ENCODE peak calls at places on chromosomes 7 and 10, in ten cellular contexts. One of them, this sample, is unnamed.

GRCh38 chr7:45978010-45978681 is 57.1 kb upstream of the IGFBP3 start:
- DNase-seq in HEK293T: no peak
- DNase-seq in activated naive CD4-positive, alpha-beta T cell treated with anti-CD3 and anti-CD28 coated beads, Interleukin-2, amount 50 U/mL, for 16 hours: no peak
- DNase-seq in coronary artery: peak
- DNase-seq in activated CD4-positive, alpha-beta T cell treated with anti-CD3 and anti-CD28 coated beads, Interleukin-2, amount 50 U/mL, for 1 hour: no peak
- DNase-seq in head of caudate nucleus: no peak
- DNase-seq in foreskin fibroblast: peak
- DNase-seq in putamen: no peak
- DNase-seq in GM23338: peak
- DNase-seq in neural progenitor cell: peak
- DNase-seq in this sample: peak

GRCh38 chr7:101240226-101241014 is 2.8 kb upstream of the CLDN15 start:
- DNase-seq in GM23338: no peak
- DNase-seq in activated naive CD4-positive, alpha-beta T cell treated with anti-CD3 and anti-CD28 coated beads, Interleukin-2, amount 50 U/mL, for 16 hours: no peak
- DNase-seq in coronary artery: no peak
- DNase-seq in HEK293T: no peak
- DNase-seq in head of caudate nucleus: no peak
- DNase-seq in putamen: no peak
- DNase-seq in activated CD4-positive, alpha-beta T cell treated with anti-CD3 and anti-CD28 coated beads, Interleukin-2, amount 50 U/mL, for 1 hour: no peak
- DNase-seq in neural progenitor cell: no peak
- DNase-seq in foreskin fibroblast: no peak
- DNase-seq in this sample: no peak

GRCh38 chr10:52229271-52229931 is 84.7 kb upstream of the DKK1 start:
- DNase-seq in coronary artery: no peak
- DNase-seq in activated naive CD4-positive, alpha-beta T cell treated with anti-CD3 and anti-CD28 coated beads, Interleukin-2, amount 50 U/mL, for 16 hours: no peak
- DNase-seq in head of caudate nucleus: no peak
- DNase-seq in HEK293T: no peak
- DNase-seq in foreskin fibroblast: peak
- DNase-seq in neural progenitor cell: no peak
- DNase-seq in putamen: no peak
- DNase-seq in activated CD4-positive, alpha-beta T cell treated with anti-CD3 and anti-CD28 coated beads, Interleukin-2, amount 50 U/mL, for 1 hour: no peak
- DNase-seq in GM23338: no peak
- DNase-seq in this sample: peak

GRCh38 chr7:130276796-130277762 is 10.4 kb downstream of the CPA2 start:
- DNase-seq in HEK293T: no peak
- DNase-seq in putamen: peak
- DNase-seq in foreskin fibroblast: peak
- DNase-seq in coronary artery: no peak
- DNase-seq in neural progenitor cell: no peak
- DNase-seq in GM23338: no peak
- DNase-seq in activated naive CD4-positive, alpha-beta T cell treated with anti-CD3 and anti-CD28 coated beads, Interleukin-2, amount 50 U/mL, for 16 hours: peak
- DNase-seq in head of caudate nucleus: peak
- DNase-seq in activated CD4-positive, alpha-beta T cell treated with anti-CD3 and anti-CD28 coated beads, Interleukin-2, amount 50 U/mL, for 1 hour: no peak
- DNase-seq in this sample: peak

GRCh38 chr10:90066435-90066834 is 365.0 kb downstream of the KIF20B start:
- DNase-seq in head of caudate nucleus: no peak
- DNase-seq in activated CD4-positive, alpha-beta T cell treated with anti-CD3 and anti-CD28 coated beads, Interleukin-2, amount 50 U/mL, for 1 hour: no peak
- DNase-seq in coronary artery: no peak
- DNase-seq in activated naive CD4-positive, alpha-beta T cell treated with anti-CD3 and anti-CD28 coated beads, Interleukin-2, amount 50 U/mL, for 16 hours: no peak
- DNase-seq in foreskin fibroblast: no peak
- DNase-seq in putamen: no peak
- DNase-seq in neural progenitor cell: no peak
- DNase-seq in HEK293T: no peak
- DNase-seq in GM23338: no peak
- DNase-seq in this sample: no peak

GRCh38 chr7:108605582-108606173 is 36.0 kb downstream of the DNAJB9 start:
- DNase-seq in foreskin fibroblast: peak
- DNase-seq in putamen: no peak
- DNase-seq in GM23338: no peak
- DNase-seq in head of caudate nucleus: no peak
- DNase-seq in HEK293T: no peak
- DNase-seq in activated CD4-positive, alpha-beta T cell treated with anti-CD3 and anti-CD28 coated beads, Interleukin-2, amount 50 U/mL, for 1 hour: no peak
- DNase-seq in activated naive CD4-positive, alpha-beta T cell treated with anti-CD3 and anti-CD28 coated beads, Interleukin-2, amount 50 U/mL, for 16 hours: no peak
- DNase-seq in coronary artery: no peak
- DNase-seq in neural progenitor cell: no peak
- DNase-seq in this sample: no peak

GRCh38 chr7:64908358-64908757 is 5.3 kb downstream of the ZNF273 start:
- DNase-seq in putamen: no peak
- DNase-seq in head of caudate nucleus: no peak
- DNase-seq in foreskin fibroblast: no peak
- DNase-seq in activated CD4-positive, alpha-beta T cell treated with anti-CD3 and anti-CD28 coated beads, Interleukin-2, amount 50 U/mL, for 1 hour: no peak
- DNase-seq in neural progenitor cell: no peak
- DNase-seq in GM23338: no peak
- DNase-seq in activated naive CD4-positive, alpha-beta T cell treated with anti-CD3 and anti-CD28 coated beads, Interleukin-2, amount 50 U/mL, for 16 hours: no peak
- DNase-seq in coronary artery: no peak
- DNase-seq in HEK293T: no peak
- DNase-seq in this sample: no peak

GRCh38 chr10:29127037-29127436 is 161.8 kb upstream of the LYZL1 start:
- DNase-seq in activated naive CD4-positive, alpha-beta T cell treated with anti-CD3 and anti-CD28 coated beads, Interleukin-2, amount 50 U/mL, for 16 hours: no peak
- DNase-seq in activated CD4-positive, alpha-beta T cell treated with anti-CD3 and anti-CD28 coated beads, Interleukin-2, amount 50 U/mL, for 1 hour: no peak
- DNase-seq in HEK293T: no peak
- DNase-seq in putamen: no peak
- DNase-seq in foreskin fibroblast: no peak
- DNase-seq in coronary artery: no peak
- DNase-seq in head of caudate nucleus: no peak
- DNase-seq in neural progenitor cell: peak
- DNase-seq in GM23338: no peak
- DNase-seq in this sample: no peak

GRCh38 chr10:24952146-24952700 is at the start of gene PRTFDC1:
- DNase-seq in head of caudate nucleus: peak
- DNase-seq in putamen: no peak
- DNase-seq in activated CD4-positive, alpha-beta T cell treated with anti-CD3 and anti-CD28 coated beads, Interleukin-2, amount 50 U/mL, for 1 hour: peak
- DNase-seq in GM23338: peak
- DNase-seq in activated naive CD4-positive, alpha-beta T cell treated with anti-CD3 and anti-CD28 coated beads, Interleukin-2, amount 50 U/mL, for 16 hours: no peak
- DNase-seq in neural progenitor cell: no peak
- DNase-seq in HEK293T: peak
- DNase-seq in foreskin fibroblast: peak
- DNase-seq in coronary artery: no peak
- DNase-seq in this sample: peak

GRCh38 chr7:120996333-120996982 is 7.9 kb downstream of the CPED1 start:
- DNase-seq in HEK293T: no peak
- DNase-seq in GM23338: no peak
- DNase-seq in putamen: peak
- DNase-seq in coronary artery: no peak
- DNase-seq in head of caudate nucleus: peak
- DNase-seq in activated naive CD4-positive, alpha-beta T cell treated with anti-CD3 and anti-CD28 coated beads, Interleukin-2, amount 50 U/mL, for 16 hours: no peak
- DNase-seq in foreskin fibroblast: peak
- DNase-seq in neural progenitor cell: no peak
- DNase-seq in activated CD4-positive, alpha-beta T cell treated with anti-CD3 and anti-CD28 coated beads, Interleukin-2, amount 50 U/mL, for 1 hour: peak
- DNase-seq in this sample: peak

GRCh38 chr10:121608669-121609190 is 10.5 kb upstream of the FGFR2 start:
- DNase-seq in activated naive CD4-positive, alpha-beta T cell treated with anti-CD3 and anti-CD28 coated beads, Interleukin-2, amount 50 U/mL, for 16 hours: no peak
- DNase-seq in activated CD4-positive, alpha-beta T cell treated with anti-CD3 and anti-CD28 coated beads, Interleukin-2, amount 50 U/mL, for 1 hour: peak
- DNase-seq in head of caudate nucleus: peak
- DNase-seq in neural progenitor cell: peak
- DNase-seq in foreskin fibroblast: peak
- DNase-seq in GM23338: peak
- DNase-seq in coronary artery: no peak
- DNase-seq in putamen: no peak
- DNase-seq in HEK293T: peak
- DNase-seq in this sample: no peak

GRCh38 chr10:12984165-12984747 is 17.3 kb downstream of the CCDC3 start:
- DNase-seq in activated naive CD4-positive, alpha-beta T cell treated with anti-CD3 and anti-CD28 coated beads, Interleukin-2, amount 50 U/mL, for 16 hours: no peak
- DNase-seq in putamen: no peak
- DNase-seq in activated CD4-positive, alpha-beta T cell treated with anti-CD3 and anti-CD28 coated beads, Interleukin-2, amount 50 U/mL, for 1 hour: no peak
- DNase-seq in foreskin fibroblast: no peak
- DNase-seq in HEK293T: no peak
- DNase-seq in GM23338: no peak
- DNase-seq in head of caudate nucleus: no peak
- DNase-seq in neural progenitor cell: no peak
- DNase-seq in coronary artery: no peak
- DNase-seq in this sample: peak

GRCh38 chr7:124276005-124276606 is 243.2 kb upstream of the TMEM229A start:
- DNase-seq in head of caudate nucleus: no peak
- DNase-seq in foreskin fibroblast: peak
- DNase-seq in neural progenitor cell: peak
- DNase-seq in activated CD4-positive, alpha-beta T cell treated with anti-CD3 and anti-CD28 coated beads, Interleukin-2, amount 50 U/mL, for 1 hour: no peak
- DNase-seq in coronary artery: no peak
- DNase-seq in GM23338: peak
- DNase-seq in HEK293T: peak
- DNase-seq in putamen: no peak
- DNase-seq in activated naive CD4-positive, alpha-beta T cell treated with anti-CD3 and anti-CD28 coated beads, Interleukin-2, amount 50 U/mL, for 16 hours: no peak
- DNase-seq in this sample: no peak

GRCh38 chr7:54841772-54842707 is 83.0 kb upstream of the SEC61G start:
- DNase-seq in putamen: no peak
- DNase-seq in activated CD4-positive, alpha-beta T cell treated with anti-CD3 and anti-CD28 coated beads, Interleukin-2, amount 50 U/mL, for 1 hour: no peak
- DNase-seq in activated naive CD4-positive, alpha-beta T cell treated with anti-CD3 and anti-CD28 coated beads, Interleukin-2, amount 50 U/mL, for 16 hours: no peak
- DNase-seq in neural progenitor cell: peak
- DNase-seq in HEK293T: no peak
- DNase-seq in head of caudate nucleus: no peak
- DNase-seq in foreskin fibroblast: peak
- DNase-seq in coronary artery: no peak
- DNase-seq in GM23338: peak
- DNase-seq in this sample: peak

GRCh38 chr7:22607180-22607579 is 107.2 kb upstream of the STEAP1B start:
- DNase-seq in foreskin fibroblast: peak
- DNase-seq in activated naive CD4-positive, alpha-beta T cell treated with anti-CD3 and anti-CD28 coated beads, Interleukin-2, amount 50 U/mL, for 16 hours: no peak
- DNase-seq in coronary artery: no peak
- DNase-seq in putamen: no peak
- DNase-seq in activated CD4-positive, alpha-beta T cell treated with anti-CD3 and anti-CD28 coated beads, Interleukin-2, amount 50 U/mL, for 1 hour: no peak
- DNase-seq in head of caudate nucleus: no peak
- DNase-seq in HEK293T: no peak
- DNase-seq in neural progenitor cell: no peak
- DNase-seq in GM23338: no peak
- DNase-seq in this sample: no peak

GRCh38 chr10:106175760-106176377 is 988.6 kb downstream of the SORCS1 start:
- DNase-seq in coronary artery: no peak
- DNase-seq in head of caudate nucleus: no peak
- DNase-seq in foreskin fibroblast: peak
- DNase-seq in activated CD4-positive, alpha-beta T cell treated with anti-CD3 and anti-CD28 coated beads, Interleukin-2, amount 50 U/mL, for 1 hour: no peak
- DNase-seq in putamen: peak
- DNase-seq in GM23338: peak
- DNase-seq in activated naive CD4-positive, alpha-beta T cell treated with anti-CD3 and anti-CD28 coated beads, Interleukin-2, amount 50 U/mL, for 16 hours: no peak
- DNase-seq in HEK293T: peak
- DNase-seq in neural progenitor cell: no peak
- DNase-seq in this sample: peak

GRCh38 chr7:561631-562393 is 42.2 kb upstream of the PDGFA start:
- DNase-seq in activated CD4-positive, alpha-beta T cell treated with anti-CD3 and anti-CD28 coated beads, Interleukin-2, amount 50 U/mL, for 1 hour: no peak
- DNase-seq in GM23338: no peak
- DNase-seq in HEK293T: no peak
- DNase-seq in foreskin fibroblast: no peak
- DNase-seq in activated naive CD4-positive, alpha-beta T cell treated with anti-CD3 and anti-CD28 coated beads, Interleukin-2, amount 50 U/mL, for 16 hours: no peak
- DNase-seq in coronary artery: no peak
- DNase-seq in neural progenitor cell: no peak
- DNase-seq in head of caudate nucleus: no peak
- DNase-seq in putamen: no peak
- DNase-seq in this sample: no peak

GRCh38 chr10:76324283-76324682 is 892.9 kb downstream of the LRMDA start:
- DNase-seq in coronary artery: no peak
- DNase-seq in HEK293T: peak
- DNase-seq in neural progenitor cell: no peak
- DNase-seq in GM23338: no peak
- DNase-seq in activated naive CD4-positive, alpha-beta T cell treated with anti-CD3 and anti-CD28 coated beads, Interleukin-2, amount 50 U/mL, for 16 hours: no peak
- DNase-seq in putamen: no peak
- DNase-seq in foreskin fibroblast: no peak
- DNase-seq in activated CD4-positive, alpha-beta T cell treated with anti-CD3 and anti-CD28 coated beads, Interleukin-2, amount 50 U/mL, for 1 hour: no peak
- DNase-seq in head of caudate nucleus: no peak
- DNase-seq in this sample: peak

GRCh38 chr10:25944771-25945170 is 10.7 kb downstream of the MYO3A start:
- DNase-seq in head of caudate nucleus: no peak
- DNase-seq in foreskin fibroblast: no peak
- DNase-seq in putamen: no peak
- DNase-seq in coronary artery: no peak
- DNase-seq in activated naive CD4-positive, alpha-beta T cell treated with anti-CD3 and anti-CD28 coated beads, Interleukin-2, amount 50 U/mL, for 16 hours: no peak
- DNase-seq in activated CD4-positive, alpha-beta T cell treated with anti-CD3 and anti-CD28 coated beads, Interleukin-2, amount 50 U/mL, for 1 hour: no peak
- DNase-seq in HEK293T: no peak
- DNase-seq in neural progenitor cell: no peak
- DNase-seq in GM23338: no peak
- DNase-seq in this sample: no peak

GRCh38 chr10:103549349-103549685 is 55.8 kb downstream of the NEURL1 start:
- DNase-seq in foreskin fibroblast: no peak
- DNase-seq in activated CD4-positive, alpha-beta T cell treated with anti-CD3 and anti-CD28 coated beads, Interleukin-2, amount 50 U/mL, for 1 hour: no peak
- DNase-seq in head of caudate nucleus: no peak
- DNase-seq in putamen: no peak
- DNase-seq in GM23338: no peak
- DNase-seq in neural progenitor cell: no peak
- DNase-seq in coronary artery: peak
- DNase-seq in HEK293T: no peak
- DNase-seq in activated naive CD4-positive, alpha-beta T cell treated with anti-CD3 and anti-CD28 coated beads, Interleukin-2, amount 50 U/mL, for 16 hours: no peak
- DNase-seq in this sample: no peak

GRCh38 chr10:68095176-68095575 is 14.1 kb upstream of the MYPN start:
- DNase-seq in neural progenitor cell: no peak
- DNase-seq in HEK293T: no peak
- DNase-seq in putamen: no peak
- DNase-seq in activated CD4-positive, alpha-beta T cell treated with anti-CD3 and anti-CD28 coated beads, Interleukin-2, amount 50 U/mL, for 1 hour: no peak
- DNase-seq in foreskin fibroblast: peak
- DNase-seq in GM23338: no peak
- DNase-seq in coronary artery: no peak
- DNase-seq in head of caudate nucleus: no peak
- DNase-seq in activated naive CD4-positive, alpha-beta T cell treated with anti-CD3 and anti-CD28 coated beads, Interleukin-2, amount 50 U/mL, for 16 hours: no peak
- DNase-seq in this sample: no peak

GRCh38 chr7:137916980-137917645 is 70.3 kb upstream of the DGKI start:
- DNase-seq in activated CD4-positive, alpha-beta T cell treated with anti-CD3 and anti-CD28 coated beads, Interleukin-2, amount 50 U/mL, for 1 hour: no peak
- DNase-seq in coronary artery: no peak
- DNase-seq in GM23338: no peak
- DNase-seq in foreskin fibroblast: no peak
- DNase-seq in head of caudate nucleus: no peak
- DNase-seq in neural progenitor cell: no peak
- DNase-seq in putamen: no peak
- DNase-seq in HEK293T: no peak
- DNase-seq in activated naive CD4-positive, alpha-beta T cell treated with anti-CD3 and anti-CD28 coated beads, Interleukin-2, amount 50 U/mL, for 16 hours: no peak
- DNase-seq in this sample: no peak

GRCh38 chr10:105024184-105024583 is 383.1 kb downstream of the SORCS3 start:
- DNase-seq in putamen: no peak
- DNase-seq in HEK293T: no peak
- DNase-seq in neural progenitor cell: peak
- DNase-seq in activated naive CD4-positive, alpha-beta T cell treated with anti-CD3 and anti-CD28 coated beads, Interleukin-2, amount 50 U/mL, for 16 hours: no peak
- DNase-seq in foreskin fibroblast: no peak
- DNase-seq in head of caudate nucleus: no peak
- DNase-seq in activated CD4-positive, alpha-beta T cell treated with anti-CD3 and anti-CD28 coated beads, Interleukin-2, amount 50 U/mL, for 1 hour: no peak
- DNase-seq in GM23338: peak
- DNase-seq in coronary artery: no peak
- DNase-seq in this sample: no peak

GRCh38 chr10:23461557-23461956 is 22.7 kb downstream of the OTUD1 start:
- DNase-seq in activated CD4-positive, alpha-beta T cell treated with anti-CD3 and anti-CD28 coated beads, Interleukin-2, amount 50 U/mL, for 1 hour: no peak
- DNase-seq in neural progenitor cell: peak
- DNase-seq in head of caudate nucleus: no peak
- DNase-seq in coronary artery: no peak
- DNase-seq in activated naive CD4-positive, alpha-beta T cell treated with anti-CD3 and anti-CD28 coated beads, Interleukin-2, amount 50 U/mL, for 16 hours: no peak
- DNase-seq in foreskin fibroblast: no peak
- DNase-seq in HEK293T: no peak
- DNase-seq in GM23338: no peak
- DNase-seq in putamen: no peak
- DNase-seq in this sample: no peak

GRCh38 chr10:36254191-36254590 is 612.1 kb upstream of the FZD8 start:
- DNase-seq in activated naive CD4-positive, alpha-beta T cell treated with anti-CD3 and anti-CD28 coated beads, Interleukin-2, amount 50 U/mL, for 16 hours: no peak
- DNase-seq in foreskin fibroblast: no peak
- DNase-seq in coronary artery: no peak
- DNase-seq in GM23338: no peak
- DNase-seq in neural progenitor cell: no peak
- DNase-seq in activated CD4-positive, alpha-beta T cell treated with anti-CD3 and anti-CD28 coated beads, Interleukin-2, amount 50 U/mL, for 1 hour: no peak
- DNase-seq in HEK293T: no peak
- DNase-seq in putamen: no peak
- DNase-seq in head of caudate nucleus: no peak
- DNase-seq in this sample: no peak

GRCh38 chr7:137880432-137880831 is 33.7 kb upstream of the DGKI start:
- DNase-seq in coronary artery: no peak
- DNase-seq in activated CD4-positive, alpha-beta T cell treated with anti-CD3 and anti-CD28 coated beads, Interleukin-2, amount 50 U/mL, for 1 hour: no peak
- DNase-seq in foreskin fibroblast: peak
- DNase-seq in GM23338: no peak
- DNase-seq in putamen: no peak
- DNase-seq in head of caudate nucleus: no peak
- DNase-seq in neural progenitor cell: no peak
- DNase-seq in activated naive CD4-positive, alpha-beta T cell treated with anti-CD3 and anti-CD28 coated beads, Interleukin-2, amount 50 U/mL, for 16 hours: no peak
- DNase-seq in HEK293T: no peak
- DNase-seq in this sample: peak

GRCh38 chr7:46011059-46011458 is 90.0 kb upstream of the IGFBP3 start:
- DNase-seq in putamen: no peak
- DNase-seq in coronary artery: no peak
- DNase-seq in activated naive CD4-positive, alpha-beta T cell treated with anti-CD3 and anti-CD28 coated beads, Interleukin-2, amount 50 U/mL, for 16 hours: no peak
- DNase-seq in foreskin fibroblast: no peak
- DNase-seq in HEK293T: no peak
- DNase-seq in activated CD4-positive, alpha-beta T cell treated with anti-CD3 and anti-CD28 coated beads, Interleukin-2, amount 50 U/mL, for 1 hour: no peak
- DNase-seq in head of caudate nucleus: no peak
- DNase-seq in neural progenitor cell: no peak
- DNase-seq in GM23338: peak
- DNase-seq in this sample: no peak

GRCh38 chr10:27446091-27446918 is 57.8 kb upstream of the RAB18 start:
- DNase-seq in head of caudate nucleus: no peak
- DNase-seq in foreskin fibroblast: peak
- DNase-seq in activated CD4-positive, alpha-beta T cell treated with anti-CD3 and anti-CD28 coated beads, Interleukin-2, amount 50 U/mL, for 1 hour: no peak
- DNase-seq in HEK293T: peak
- DNase-seq in neural progenitor cell: peak
- DNase-seq in putamen: peak
- DNase-seq in activated naive CD4-positive, alpha-beta T cell treated with anti-CD3 and anti-CD28 coated beads, Interleukin-2, amount 50 U/mL, for 16 hours: no peak
- DNase-seq in coronary artery: no peak
- DNase-seq in GM23338: peak
- DNase-seq in this sample: peak

This sample was measured in fibroblast of lung.